ENCODE peak calls at places on chromosomes 12 and 14, in eight cellular contexts. Z is fibroblast of the aortic adventitia; M is T1000; E is GF-D8; U is iPS-NIHi11; T is activated naive CD8-positive, alpha-beta T cell treated with anti-CD3 and anti-CD28 coated beads, Interleukin-2, amount 10 ng/mL, durations not matched to agents 7 days and 5 days; L is sigmoid colon; A is mucosa of descending colon. H is an unnamed sample.

GRCh38 chr12:254039-254438 is 8.6 kb downstream of the SLC6A13 start:
- DNase-seq in Z (no peak), U (peak), A (no peak), E (no peak), L (no peak), T (no peak), M (no peak), H (peak)

GRCh38 chr12:7060353-7060954 is at the start of gene C1S:
- DNase-seq in A (peak), E (no peak), L (peak), U (peak), M (peak), Z (peak), T (no peak), H (peak)

GRCh38 chr14:26925876-26926584 is 328.2 kb upstream of the NOVA1 start:
- DNase-seq in T (no peak), U (no peak), L (no peak), E (no peak), Z (peak), M (no peak), A (no peak), H (no peak)

GRCh38 chr14:40629144-40629543 is 977.5 kb upstream of the LRFN5 start:
- DNase-seq in E (no peak), A (no peak), U (no peak), L (no peak), M (no peak), Z (no peak), T (no peak), H (no peak)

GRCh38 chr14:35335388-35336092 is 43.4 kb downstream of the PSMA6 start:
- DNase-seq in T (no peak), Z (peak), U (no peak), M (no peak), E (no peak), A (peak), L (peak), H (peak)

GRCh38 chr12:29073631-29074239 is 75.3 kb upstream of the FAR2 start:
- DNase-seq in E (peak), Z (peak), A (peak), T (no peak), U (peak), M (peak), L (no peak), H (peak)

GRCh38 chr14:51219473-51220448 is 20.3 kb upstream of the TMX1 start:
- DNase-seq in E (no peak), A (peak), M (no peak), Z (peak), U (no peak), L (no peak), T (no peak), H (peak)

GRCh38 chr14:27228053-27228452 is 630.2 kb upstream of the NOVA1 start:
- DNase-seq in M (no peak), Z (no peak), L (no peak), U (no peak), A (no peak), E (no peak), T (no peak), H (no peak)